ENCODE peak calls at places on chromosome 17, in seven cellular contexts. R, L, F, S, P, O and J are unnamed samples.

GRCh38 chr17:57668332-57668731 is 76.8 kb downstream of the CCDC182 start:
- DNase-seq in O (no peak), F (peak; percentile 7), S (no peak), R (no peak), L (no peak), P (no peak), J (no peak)

GRCh38 chr17:33287096-33287495 is 6.0 kb downstream of the ASIC2 start:
- DNase-seq in P (no peak), O (no peak), F (no peak), L (no peak), R (no peak), S (peak; percentile 41), J (no peak)

GRCh38 chr17:80652751-80653330 is 108.2 kb downstream of the RPTOR start:
- DNase-seq in S (peak; percentile 12), F (no peak), L (peak; percentile 22), P (no peak), R (no peak), O (no peak), J (no peak)

GRCh38 chr17:82230627-82231311 is 1.9 kb downstream of the SLC16A3 start:
- DNase-seq in P (no peak), F (no peak), O (peak; percentile 74), S (peak; percentile 78), R (peak; percentile 86), L (peak; percentile 81), J (no peak)

GRCh38 chr17:5706835-5707234 is 122.5 kb upstream of the NLRP1 start:
- DNase-seq in O (peak; percentile 70), R (peak; percentile 89), F (peak; percentile 90), S (peak; percentile 26), L (peak; percentile 63), P (peak; percentile 8), J (no peak)

GRCh38 chr17:21081967-21082366 is 39.2 kb upstream of the USP22 start:
- DNase-seq in L (no peak), P (no peak), S (peak; percentile 25), R (no peak), F (no peak), O (no peak), J (no peak)

GRCh38 chr17:3572231-3572630 is 14.6 kb upstream of the TRPV3 start:
- DNase-seq in L (no peak), P (no peak), F (no peak), O (no peak), R (no peak), S (no peak), J (no peak)

GRCh38 chr17:53193044-53193443 is 629.7 kb upstream of the KIF2B start:
- DNase-seq in O (no peak), P (no peak), L (no peak), F (no peak), S (no peak), R (no peak), J (no peak)

GRCh38 chr17:21400816-21401593 is 24.8 kb downstream of the KCNJ12 start:
- DNase-seq in P (no peak), F (no peak), O (no peak), R (no peak), L (no peak), S (no peak), J (no peak)

DNA sequence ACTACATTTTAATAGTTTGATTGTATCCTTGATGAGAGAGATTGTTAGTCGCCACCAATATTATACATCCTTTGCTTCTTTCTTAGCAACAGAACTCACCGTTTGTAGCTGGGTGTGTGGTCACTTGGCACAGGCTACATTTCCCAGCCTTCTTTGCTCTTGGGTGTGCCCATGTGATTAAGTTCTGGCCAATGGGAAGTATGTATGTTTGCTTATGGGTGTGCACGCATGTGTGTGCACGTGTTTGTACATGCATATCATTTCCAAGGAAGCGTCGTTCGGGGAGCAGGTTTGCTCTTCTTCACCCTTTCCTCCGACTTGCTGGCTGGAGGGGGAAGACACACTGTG is 4.4 kb upstream of the SEC14L1 start:
- DNase-seq in O (no peak), P (no peak), F (no peak), S (no peak), R (no peak), L (no peak), J (no peak)
- H2AFZ ChIP-seq in O (no peak overlapping the region), P (no peak overlapping the region), F (no peak overlapping the region), S (no peak overlapping the region), R (no peak overlapping the region), L (peak overlapping the region; percentile 54), J (no peak overlapping the region)

DNA sequence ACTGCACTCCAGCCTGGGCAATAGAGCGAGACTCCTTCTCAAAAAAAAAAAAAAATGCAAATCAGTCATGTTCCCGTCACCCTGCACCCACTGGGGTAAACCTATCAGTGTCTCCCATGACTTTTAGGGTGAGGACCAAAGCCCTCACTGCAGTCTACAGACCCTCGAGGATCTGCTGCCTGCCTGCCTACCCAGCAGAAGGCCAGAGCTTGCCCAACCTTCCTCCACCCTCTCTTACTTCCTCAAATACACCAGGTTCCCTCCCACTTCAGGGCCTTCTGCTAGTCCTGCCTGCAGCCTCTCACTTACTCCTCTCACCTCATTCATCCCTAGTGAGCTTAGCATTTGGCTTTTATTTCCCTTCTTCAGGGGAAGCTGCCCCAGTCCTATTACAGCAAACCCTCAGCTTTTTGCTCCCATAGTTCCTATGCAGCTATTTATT is 17.7 kb upstream of the TOB1 start:
- DNase-seq in P (no peak), S (no peak), F (no peak), R (peak; percentile 24), O (no peak), L (no peak), J (no peak)
- H2AFZ ChIP-seq in P (peak overlapping the region; percentile 73), S (peak overlapping the region; percentile 40), F (no peak overlapping the region), R (no peak overlapping the region), O (peak overlapping the region; percentile 53), L (peak overlapping the region; percentile 68), J (peak overlapping the region; percentile 56)

GRCh38 chr17:7236808-7237207 is 2.4 kb downstream of the PHF23 start:
- DNase-seq in F (no peak), L (no peak), R (no peak), P (no peak), S (no peak), O (no peak), J (no peak)

GRCh38 chr17:7233701-7234099 is 617 bp downstream of the DVL2 start:
- DNase-seq in P (no peak), S (no peak), L (no peak), O (no peak), R (no peak), F (no peak), J (no peak)

GRCh38 chr17:7235693-7236665 is 1.7 kb upstream of the DVL2 start:
- DNase-seq in L (peak; percentile 47), S (peak; percentile 56), F (no peak), R (peak; percentile 20), P (no peak), O (no peak), J (no peak)

GRCh38 chr17:7232114-7232513 is 2.2 kb downstream of the DVL2 start:
- DNase-seq in O (no peak), L (no peak), P (no peak), S (no peak), R (no peak), F (no peak), J (no peak)

GRCh38 chr17:7234100-7235012 is at the start of gene DVL2:
- DNase-seq in S (peak; percentile 86), R (peak; percentile 98), O (peak; percentile 92), P (peak; percentile 79), F (peak; percentile 95), L (peak; percentile 94), J (peak; percentile 88)
- H2AFZ ChIP-seq in S (peak within 1 kb of the TSS; percentile 74), R (no peak within 1 kb of the TSS), O (peak within 1 kb of the TSS; percentile 93), P (peak within 1 kb of the TSS; percentile 74), F (no peak within 1 kb of the TSS), L (peak within 1 kb of the TSS; percentile 97), J (peak within 1 kb of the TSS; percentile 56)

GRCh38 chr17:32266389-32267269 is 997 bp downstream of the RHBDL3 start:
- DNase-seq in S (no peak), O (peak; percentile 57), P (no peak), F (peak; percentile 85), L (no peak), R (peak; percentile 69), J (no peak)

GRCh38 chr17:32265192-32265895 is at the start of gene RHBDL3:
- DNase-seq in P (no peak), L (no peak), S (no peak), F (no peak), O (no peak), R (no peak), J (no peak)

GRCh38 chr17:32264140-32264799 is 1.4 kb upstream of the RHBDL3 start:
- DNase-seq in S (no peak), P (no peak), R (no peak), O (no peak), F (no peak), L (no peak), J (no peak)

GRCh38 chr17:32264823-32265191 is 825 bp upstream of the RHBDL3 start:
- DNase-seq in R (no peak), S (no peak), F (peak; percentile 60), P (no peak), L (no peak), O (no peak), J (no peak)

GRCh38 chr17:32265896-32266388 is 310 bp downstream of the RHBDL3 start:
- DNase-seq in L (no peak), O (no peak), F (no peak), S (no peak), P (no peak), R (no peak), J (no peak)
- H2AFZ ChIP-seq in L (peak overlapping the region; percentile 83), O (peak overlapping the region; percentile 85), F (no peak overlapping the region), S (peak overlapping the region; percentile 38), P (no peak overlapping the region), R (no peak overlapping the region), J (no peak overlapping the region)

GRCh38 chr17:40074871-40075215 is 12.1 kb downstream of the THRA start:
- DNase-seq in R (no peak), L (no peak), S (no peak), O (no peak), F (no peak), P (no peak), J (no peak)
- H2AFZ ChIP-seq in R (no peak overlapping the region), L (no peak overlapping the region), S (no peak overlapping the region), O (no peak overlapping the region), F (no peak overlapping the region), P (peak overlapping the region; percentile 61), J (no peak overlapping the region)

DNA sequence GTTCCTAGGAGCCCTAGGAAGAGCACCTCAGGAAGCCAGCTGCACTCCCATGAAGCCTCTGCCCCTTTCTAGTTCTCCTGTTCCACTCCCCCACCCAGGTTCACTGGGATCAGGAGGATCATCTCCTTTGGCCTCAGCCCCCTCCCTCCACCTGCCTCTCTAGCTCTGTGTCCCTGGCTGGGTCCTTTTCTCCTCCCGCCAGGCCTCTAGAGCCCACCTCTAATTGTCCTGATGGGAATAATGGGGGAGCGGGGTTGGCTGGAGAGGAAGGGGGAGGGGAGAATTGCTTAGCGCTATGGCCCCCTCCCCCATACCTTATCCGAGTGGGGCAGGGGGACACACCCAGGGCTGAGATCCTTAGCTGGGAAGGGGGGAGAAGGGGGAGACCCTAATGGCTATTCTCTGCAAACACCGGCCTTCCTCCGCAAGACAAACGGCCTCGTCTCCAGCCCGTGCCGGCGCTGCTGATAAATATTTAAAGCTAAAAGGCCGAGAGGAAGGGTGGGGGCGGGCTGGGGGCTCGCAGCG is 999 bp downstream of the HOXB7 start:
- DNase-seq in F (no peak), S (no peak), R (peak; percentile 67), P (no peak), L (no peak), O (no peak), J (no peak)
- H2AFZ ChIP-seq in F (no peak overlapping the region), S (peak overlapping the region; percentile 90), R (no peak overlapping the region), P (peak overlapping the region; percentile 96), L (peak overlapping the region; percentile 94), O (peak overlapping the region; percentile 87), J (peak overlapping the region; percentile 84)